ENCODE peak calls at places on chromosome 11, in six cellular contexts. G, Q, A, H, M and J are unnamed samples.

GRCh38 chr11:102680945-102681344 is 24.6 kb downstream of the MMP27 start:
- DNase-seq in G (no peak), Q (no peak), A (no peak), H (no peak), M (no peak), J (no peak)

GRCh38 chr11:33379931-33380330 is 122.8 kb downstream of the HIPK3 start:
- DNase-seq in G (no peak), Q (no peak), A (no peak), H (no peak), M (no peak), J (no peak)

GRCh38 chr11:113488931-113489351 is 13.7 kb upstream of the DRD2 start:
- DNase-seq in G (no peak), Q (no peak), A (no peak), H (no peak), M (no peak), J (no peak)

GRCh38 chr11:19800162-19800561 is 87.5 kb downstream of the NAV2 start:
- DNase-seq in G (no peak), Q (no peak), A (no peak), H (no peak), M (no peak), J (no peak)

GRCh38 chr11:105139669-105140068 is at the start of gene CARD18:
- DNase-seq in G (no peak), Q (no peak), A (no peak), H (no peak), M (no peak), J (no peak)

GRCh38 chr11:14228356-14228755 is 130.6 kb downstream of the RRAS2 start:
- DNase-seq in G (no peak), Q (no peak), A (no peak), H (no peak), M (no peak), J (no peak)

GRCh38 chr11:76266701-76267100 is 60.4 kb upstream of the WNT11 start:
- DNase-seq in G (no peak), Q (no peak), A (no peak), H (no peak), M (no peak), J (no peak)

GRCh38 chr11:86805873-86806310 is 5.5 kb downstream of the PRSS23 start:
- DNase-seq in G (no peak), Q (no peak), A (no peak), H (no peak), M (no peak), J (no peak)

GRCh38 chr11:130404727-130405126 is 23.7 kb downstream of the ADAMTS8 start:
- DNase-seq in G (no peak), Q (no peak), A (no peak), H (no peak), M (no peak), J (no peak)

GRCh38 chr11:104011031-104011430 is 25.4 kb upstream of the DDI1 start:
- DNase-seq in G (no peak), Q (no peak), A (no peak), H (no peak), M (no peak), J (no peak)

GRCh38 chr11:9047986-9048522 is 43.3 kb downstream of the SCUBE2 start:
- DNase-seq in G (no peak), Q (no peak), A (peak; percentile 91), H (no peak), M (no peak), J (no peak)

GRCh38 chr11:64078905-64079304 is 43.2 kb downstream of the FLRT1 start:
- DNase-seq in G (no peak), Q (no peak), A (peak; percentile 55), H (no peak), M (no peak), J (no peak)

GRCh38 chr11:110711776-110712642 is at the start of gene ARHGAP20:
- DNase-seq in G (no peak), Q (peak; percentile 56), A (peak; percentile 91), H (no peak), M (no peak), J (no peak)

GRCh38 chr11:61587541-61587941 is 6.7 kb upstream of the SYT7 start:
- DNase-seq in G (peak; percentile 12), Q (peak; percentile 43), A (peak; percentile 53), H (no peak), M (peak; percentile 35), J (no peak)

GRCh38 chr11:78038697-78039313 is 15.7 kb upstream of the KCTD14 start:
- DNase-seq in G (no peak), Q (no peak), A (no peak), H (no peak), M (no peak), J (no peak)

GRCh38 chr11:34501500-34501899 is 12.1 kb downstream of the ELF5 start:
- DNase-seq in G (no peak), Q (no peak), A (no peak), H (no peak), M (no peak), J (no peak)

GRCh38 chr11:99422581-99423434 is 402.1 kb downstream of the CNTN5 start:
- DNase-seq in G (no peak), Q (no peak), A (no peak), H (no peak), M (no peak), J (no peak)
- H3K27ac ChIP-seq in G (no peak overlapping the region), Q (no peak overlapping the region), A (no peak overlapping the region), H (no peak overlapping the region), M (no peak overlapping the region), J (no peak overlapping the region)

GRCh38 chr11:43556269-43556668 is 124.3 kb upstream of the HSD17B12 start:
- DNase-seq in G (no peak), Q (no peak), A (no peak), H (no peak), M (no peak), J (no peak)
- H3K4me3 ChIP-seq in G (no peak overlapping the region), Q (no peak overlapping the region), A (peak overlapping the region; percentile 12), H (no peak overlapping the region), M (no peak overlapping the region), J (no peak overlapping the region)

GRCh38 chr11:134543144-134544044 is 131.4 kb upstream of the B3GAT1 start:
- DNase-seq in G (no peak), Q (no peak), A (no peak), H (no peak), M (no peak), J (no peak)

GRCh38 chr11:134541355-134541754 is 129.3 kb upstream of the B3GAT1 start:
- DNase-seq in G (no peak), Q (no peak), A (no peak), H (no peak), M (no peak), J (no peak)

GRCh38 chr11:134541951-134542350 is 129.9 kb upstream of the B3GAT1 start:
- DNase-seq in G (no peak), Q (no peak), A (no peak), H (no peak), M (no peak), J (no peak)

GRCh38 chr11:134544095-134544815 is 132.2 kb upstream of the B3GAT1 start:
- DNase-seq in G (no peak), Q (no peak), A (no peak), H (no peak), M (no peak), J (no peak)

DNA sequence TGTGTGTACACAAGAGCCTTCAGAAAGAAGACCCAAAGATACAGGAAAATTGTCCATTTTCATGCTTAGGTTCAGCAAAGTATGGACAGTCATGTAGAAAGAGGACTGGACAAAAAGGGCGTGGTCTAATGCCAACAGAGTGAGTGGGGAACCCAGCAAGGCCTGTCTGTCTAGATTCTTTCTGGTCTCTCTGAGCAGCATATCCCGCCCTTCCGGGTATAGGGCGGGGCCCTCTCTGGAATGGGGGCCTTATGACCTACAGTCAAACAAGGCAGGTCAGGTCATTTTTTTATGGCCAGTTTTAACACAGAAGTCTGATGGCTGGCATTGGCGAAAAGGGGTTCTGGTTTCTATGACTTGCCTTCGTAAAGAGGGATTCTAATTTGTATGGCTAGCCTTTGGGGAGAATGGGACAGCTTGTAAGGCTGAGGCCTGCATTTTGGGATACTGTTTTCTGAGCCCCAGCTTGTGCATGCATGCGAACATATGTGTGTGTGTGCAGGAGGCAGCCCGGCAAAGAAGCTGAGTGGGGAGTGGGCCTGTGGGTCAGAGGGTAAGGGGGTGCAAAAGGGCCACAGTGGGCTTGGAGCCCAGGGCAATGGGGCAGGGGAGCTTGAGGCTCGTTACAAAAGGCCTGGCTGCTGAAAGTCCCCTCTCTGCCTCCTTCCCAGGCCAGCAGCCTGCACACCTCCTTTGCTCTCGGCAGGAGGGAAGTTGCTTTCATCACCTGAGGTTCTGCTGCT is 130.5 kb upstream of the B3GAT1 start:
- DNase-seq in G (no peak), Q (no peak), A (no peak), H (peak; percentile 23), M (no peak), J (no peak)
- H3K27ac ChIP-seq in G (no peak overlapping the region), Q (no peak overlapping the region), A (no peak overlapping the region), H (no peak overlapping the region), M (no peak overlapping the region), J (no peak overlapping the region)

DNA sequence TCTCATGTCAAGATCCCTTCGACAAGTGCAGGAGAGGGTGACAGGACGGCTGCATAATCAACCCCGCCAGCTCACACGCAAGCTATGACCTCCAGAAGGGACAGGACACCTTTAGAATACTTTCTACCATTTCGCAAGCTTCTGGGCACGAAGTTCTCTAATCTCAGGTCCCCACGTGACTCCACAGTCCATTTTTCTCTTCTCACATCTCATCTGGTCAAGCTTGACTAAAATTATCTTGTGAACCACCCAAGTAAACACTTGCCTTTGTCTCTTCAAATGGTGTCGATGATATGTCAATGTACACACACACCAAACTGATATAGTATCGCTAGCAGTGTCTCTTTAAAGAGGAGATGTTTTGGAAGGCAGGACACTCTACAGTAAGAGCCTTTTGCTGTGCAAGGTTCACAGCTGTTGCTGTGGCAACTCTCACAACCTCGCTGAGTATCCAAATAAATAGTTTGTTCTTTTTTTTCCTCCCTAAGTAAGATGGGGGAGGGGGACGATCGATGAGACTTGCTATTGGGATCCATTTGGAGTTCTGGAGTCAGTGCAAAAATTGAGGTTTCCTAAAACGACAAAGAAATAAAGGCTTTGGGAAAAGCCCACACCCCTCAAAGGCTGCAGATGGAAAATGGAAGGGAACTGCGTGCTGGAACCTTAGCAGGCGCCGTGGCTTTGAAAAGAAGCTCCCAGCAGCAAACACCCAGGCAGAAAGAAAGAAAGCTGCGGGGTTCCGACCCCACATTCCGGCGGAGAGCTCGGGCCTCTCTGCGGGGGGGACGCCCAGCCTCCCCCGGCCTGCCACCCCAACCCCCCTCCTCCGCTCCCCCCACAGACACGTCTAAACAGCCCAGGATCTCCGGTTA is 215.4 kb upstream of the UBASH3B start:
- DNase-seq in G (no peak), Q (peak; percentile 48), A (peak; percentile 75), H (no peak), M (no peak), J (peak; percentile 43)
- H3K4me3 ChIP-seq in G (no peak overlapping the region), Q (no peak overlapping the region), A (peak overlapping the region; percentile 44), H (no peak overlapping the region), M (no peak overlapping the region), J (peak overlapping the region; percentile 0)